ENCODE peak calls at places on chromosome 6, in six cellular contexts. U is cardiac muscle cell, B is psoas muscle, C is mucosa of descending colon, J is heart right ventricle, T is astrocyte. H is an unnamed sample.
A peak's percentile ranks its signal among the peaks of the same experiment; 100 is the strongest.

GRCh38 chr6:136693090-136693489 is 99.2 kb downstream of the MAP3K5 start:
- DNase-seq in T (no peak), U (no peak), B (no peak), C (no peak), J (no peak), H (no peak)

GRCh38 chr6:149915970-149916865 is 6.7 kb downstream of the RAET1G start:
- DNase-seq in B (no peak), T (no peak), C (no peak), J (no peak), U (no peak), H (no peak)

GRCh38 chr6:41503841-41504525 is 42.2 kb upstream of the FOXP4 start:
- DNase-seq in B (peak; percentile 25), C (no peak), T (peak; percentile 77), J (no peak), U (no peak), H (no peak)

GRCh38 chr6:50842861-50843384 is 24.3 kb downstream of the TFAP2B start:
- DNase-seq in B (no peak), T (no peak), U (no peak), C (no peak), J (no peak), H (no peak)

GRCh38 chr6:88059221-88059620 is 11.6 kb downstream of the SPACA1 start:
- DNase-seq in J (no peak), T (peak; percentile 10), U (no peak), C (no peak), B (no peak), H (no peak)

GRCh38 chr6:710601-711571 is 17.9 kb upstream of the EXOC2 start:
- DNase-seq in U (peak; percentile 66), J (peak; percentile 66), B (peak; percentile 48), C (peak; percentile 62), T (peak; percentile 57), H (peak; percentile 75)

GRCh38 chr6:13762648-13763441 is 51.2 kb upstream of the RANBP9 start:
- DNase-seq in C (peak; percentile 41), T (peak; percentile 94), B (no peak), J (no peak), U (no peak), H (no peak)

GRCh38 chr6:1893470-1894130 is 283.9 kb downstream of the FOXC1 start:
- DNase-seq in U (peak; percentile 22), B (no peak), J (no peak), C (no peak), T (no peak), H (no peak)

GRCh38 chr6:41560440-41561192 is 14.4 kb downstream of the FOXP4 start:
- DNase-seq in C (peak; percentile 69), B (peak; percentile 59), U (peak; percentile 44), J (peak; percentile 75), T (no peak), H (peak; percentile 77)

GRCh38 chr6:118650500-118651281 is 700 bp downstream of the CEP85L start:
- DNase-seq in J (peak; percentile 53), T (no peak), U (peak; percentile 51), B (peak; percentile 55), C (peak; percentile 36), H (peak; percentile 48)

GRCh38 chr6:53151676-53152075 is 3.0 kb upstream of the GCM1 start:
- DNase-seq in T (no peak), U (no peak), C (no peak), J (no peak), B (no peak), H (no peak)

GRCh38 chr6:148954934-148955915 is 208.4 kb downstream of the UST start:
- DNase-seq in T (no peak), J (no peak), C (no peak), B (no peak), U (peak; percentile 39), H (no peak)

GRCh38 chr6:28585335-28585734 is 59.7 kb downstream of the GPX5 start:
- DNase-seq in C (no peak), B (no peak), U (no peak), J (no peak), T (peak; percentile 55), H (no peak)

GRCh38 chr6:9620687-9621086 is 794.2 kb downstream of the TFAP2A start:
- DNase-seq in B (no peak), U (no peak), C (no peak), J (no peak), T (no peak), H (no peak)

GRCh38 chr6:135161996-135162395 is 19.1 kb upstream of the MYB start:
- DNase-seq in J (no peak), C (no peak), T (no peak), B (no peak), U (no peak), H (no peak)

GRCh38 chr6:121335111-121336008 is 1.1 kb upstream of the TBC1D32 start:
- DNase-seq in J (no peak), T (no peak), U (no peak), B (no peak), C (no peak), H (no peak)

GRCh38 chr6:4314201-4314707 is 178.9 kb upstream of the ECI2 start:
- DNase-seq in B (no peak), T (no peak), J (no peak), C (no peak), U (no peak), H (no peak)

DNA sequence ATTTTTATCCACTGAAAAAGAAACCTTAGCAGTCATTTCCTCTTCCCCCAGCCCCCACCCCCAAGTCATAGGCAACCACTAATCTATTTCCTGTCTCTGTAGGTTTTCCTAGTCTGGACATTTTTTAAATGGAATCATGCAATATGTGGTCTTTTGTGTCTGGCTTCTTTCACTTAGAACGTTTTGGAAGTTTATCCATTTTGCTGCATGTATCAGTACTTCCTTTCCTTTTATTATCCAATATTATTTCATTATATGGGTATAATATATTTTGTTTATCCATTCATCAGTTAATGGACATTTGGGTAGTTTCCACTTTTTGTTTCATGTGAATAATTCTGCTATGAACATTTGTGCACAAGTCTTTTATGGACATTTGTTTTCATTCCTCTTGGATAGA is 99.3 kb upstream of the BMP5 start:
- DNase-seq in J (no peak), U (no peak), C (no peak), T (no peak), B (no peak), H (no peak)
- H3K4me3 ChIP-seq in J (no peak overlapping the region), U (no peak overlapping the region), C (no peak overlapping the region), T (no peak overlapping the region), B (no peak overlapping the region), H (no peak overlapping the region)

GRCh38 chr6:33276864-33277662 is at the start of gene B3GALT4:
- DNase-seq in B (peak; percentile 80), U (peak; percentile 83), C (peak; percentile 90), T (peak; percentile 63), J (peak; percentile 80), H (peak; percentile 91)
- H3K36me3 ChIP-seq in B (peaks cover 76% of the 10 kb centered on the region), U (peaks cover 27% of the 10 kb centered on the region), C (no peaks in the 10 kb centered on the region), T (peaks cover 41% of the 10 kb centered on the region), J (peaks cover 57% of the 10 kb centered on the region), H (peaks cover 81% of the 10 kb centered on the region)

DNA sequence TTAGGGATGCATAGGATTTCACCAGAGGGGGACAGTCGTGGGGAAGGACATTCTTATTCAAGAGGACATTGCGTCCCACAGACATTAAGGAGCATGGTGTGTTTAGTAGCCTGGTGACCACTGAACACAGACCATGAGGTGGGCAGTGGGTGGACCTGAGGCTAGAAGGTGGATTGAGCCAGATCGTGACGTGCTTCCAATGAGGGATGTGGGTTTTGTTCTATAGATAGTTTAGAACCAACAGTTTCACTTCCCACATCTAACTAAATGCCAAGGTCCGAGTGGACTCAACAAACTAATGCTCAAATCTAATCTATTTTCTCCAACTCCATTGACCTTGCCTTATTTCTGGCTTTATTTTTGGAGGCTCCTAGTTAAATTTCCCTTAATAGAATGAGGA is 58.5 kb downstream of the OGFRL1 start:
- DNase-seq in T (no peak), B (no peak), C (no peak), J (no peak), U (no peak), H (no peak)
- H3K4me1 ChIP-seq in T (peaks cover 9% of the 10 kb centered on the region), B (peaks cover 7% of the 10 kb centered on the region), C (no peaks in the 10 kb centered on the region), J (peaks cover 49% of the 10 kb centered on the region), U (no peaks in the 10 kb centered on the region), H (peaks cover 6% of the 10 kb centered on the region)

GRCh38 chr6:43308990-43309477 is 408 bp upstream of the CRIP3 start:
- DNase-seq in J (no peak), U (no peak), C (no peak), B (no peak), T (no peak), H (no peak)

GRCh38 chr6:43308101-43308989 is at the start of gene CRIP3:
- DNase-seq in T (no peak), J (peak; percentile 30), U (peak; percentile 36), C (no peak), B (no peak), H (peak; percentile 77)

GRCh38 chr6:43306086-43306485 is 2.5 kb downstream of the CRIP3 start:
- DNase-seq in T (no peak), J (no peak), U (no peak), C (no peak), B (no peak), H (no peak)

GRCh38 chr6:43310137-43310536 is 1.5 kb upstream of the CRIP3 start:
- DNase-seq in U (no peak), B (no peak), J (no peak), T (peak; percentile 2), C (no peak), H (no peak)

GRCh38 chr6:43307451-43308100 is 1.1 kb downstream of the CRIP3 start:
- DNase-seq in U (no peak), C (no peak), T (no peak), B (no peak), J (no peak), H (no peak)
- H3K4me3 ChIP-seq in U (no peak overlapping the region), C (no peak overlapping the region), T (no peak overlapping the region), B (no peak overlapping the region), J (no peak overlapping the region), H (peak overlapping the region; percentile 36)

DNA sequence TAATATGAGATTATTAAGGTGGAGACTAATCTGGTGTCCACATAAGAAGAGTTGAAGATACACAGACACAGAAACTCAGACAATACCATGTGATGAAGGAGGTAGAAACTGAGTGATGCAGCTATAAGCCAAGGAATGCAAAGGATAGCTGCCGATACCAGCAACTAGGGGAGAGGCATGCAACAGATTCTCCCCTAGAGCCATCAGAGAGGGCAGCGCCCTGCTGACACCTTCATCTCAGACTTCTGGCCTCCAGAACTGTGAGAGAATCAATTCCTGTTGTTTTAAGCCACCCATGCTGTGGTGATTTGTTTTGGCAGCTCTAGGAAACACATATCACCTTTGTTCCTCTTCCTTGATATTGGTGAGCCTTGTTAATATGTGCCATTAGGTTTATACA is 41.5 kb downstream of the STXBP5 start:
- DNase-seq in C (no peak), B (no peak), U (no peak), T (no peak), J (no peak), H (no peak)
- H3K36me3 ChIP-seq in C (no peaks in the 10 kb centered on the region), B (peaks cover 20% of the 10 kb centered on the region), U (peaks cover 2% of the 10 kb centered on the region), T (peaks cover 8% of the 10 kb centered on the region), J (peaks cover 38% of the 10 kb centered on the region), H (no peaks in the 10 kb centered on the region)

DNA sequence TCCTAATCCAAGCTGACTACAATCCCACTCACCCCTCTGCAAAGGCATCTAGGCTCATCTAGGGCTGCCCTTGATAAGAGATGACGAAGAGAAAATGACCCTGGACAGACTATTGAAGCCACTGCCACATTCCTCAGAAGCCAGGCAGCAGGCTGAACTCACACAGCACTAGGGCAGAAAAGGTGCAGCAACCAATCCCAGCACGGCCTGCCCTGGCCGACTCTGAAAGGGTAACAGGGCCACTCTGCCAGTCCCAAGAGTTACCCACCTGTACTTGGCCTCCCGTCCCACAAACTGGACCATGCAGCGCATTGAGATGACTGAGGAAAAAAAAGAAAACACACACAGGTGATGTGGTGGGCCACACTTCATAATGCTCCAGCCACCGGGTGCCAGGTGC is 9.1 kb downstream of the MTCH1 start:
- DNase-seq in T (no peak), B (no peak), C (no peak), J (no peak), U (no peak), H (no peak)
- H3K4me1 ChIP-seq in T (peaks cover 4% of the 10 kb centered on the region), B (peaks cover 28% of the 10 kb centered on the region), C (no peaks in the 10 kb centered on the region), J (peaks cover 94% of the 10 kb centered on the region), U (peaks cover 61% of the 10 kb centered on the region), H (no peaks in the 10 kb centered on the region)

GRCh38 chr6:27288136-27289044 is 23.7 kb downstream of the POM121L2 start:
- DNase-seq in T (no peak), C (no peak), J (no peak), B (no peak), U (peak; percentile 27), H (no peak)
- H3K4me3 ChIP-seq in T (no peak overlapping the region), C (no peak overlapping the region), J (no peak overlapping the region), B (no peak overlapping the region), U (peak overlapping the region; percentile 31), H (no peak overlapping the region)